ENCODE peak calls at places on chromosome 21, in eight cellular contexts. S, L, Y, N, Q, E, C and M are unnamed samples.

GRCh38 chr21:34202553-34203332 is 129.4 kb downstream of the MRPS6 start:
- DNase-seq in S (no peak), Q (no peak), C (no peak), L (peak; percentile 68), N (peak; percentile 38), E (no peak), Y (peak; percentile 9), M (no peak)

GRCh38 chr21:41321211-41321907 is 4.8 kb downstream of the FAM3B start:
- DNase-seq in Y (no peak), S (no peak), L (no peak), C (no peak), E (no peak), N (no peak), Q (no peak), M (peak; percentile 16)

GRCh38 chr21:16476056-16476850 is 746.5 kb downstream of the USP25 start:
- DNase-seq in Q (no peak), Y (peak; percentile 48), E (peak; percentile 32), L (no peak), C (no peak), S (no peak), N (no peak), M (no peak)

GRCh38 chr21:37525810-37526209 is 159.2 kb downstream of the DYRK1A start:
- DNase-seq in C (no peak), Y (no peak), L (no peak), E (no peak), S (no peak), Q (no peak), N (no peak), M (no peak)

GRCh38 chr21:16709866-16710550 is 802.8 kb upstream of the CXADR start:
- DNase-seq in L (no peak), Q (peak; percentile 15), S (no peak), C (no peak), Y (peak; percentile 88), N (no peak), E (no peak), M (no peak)

GRCh38 chr21:38769253-38769780 is 36.4 kb upstream of the ETS2 start:
- DNase-seq in C (no peak), Q (no peak), L (no peak), S (no peak), N (no peak), E (no peak), Y (no peak), M (no peak)

GRCh38 chr21:42997053-42997452 is 22.7 kb downstream of the PKNOX1 start:
- DNase-seq in S (no peak), Q (peak; percentile 67), E (no peak), L (no peak), Y (peak; percentile 97), C (no peak), N (peak; percentile 36), M (no peak)

GRCh38 chr21:16315223-16315622 is 585.4 kb downstream of the USP25 start:
- DNase-seq in S (no peak), N (no peak), C (no peak), Y (no peak), E (no peak), Q (no peak), L (no peak), M (no peak)

GRCh38 chr21:21860888-21861287 is 862.7 kb downstream of the NCAM2 start:
- DNase-seq in Q (no peak), E (no peak), Y (peak; percentile 3), L (no peak), S (no peak), C (no peak), N (no peak), M (no peak)

GRCh38 chr21:41784456-41785102 is 17.7 kb upstream of the RIPK4 start:
- DNase-seq in Y (no peak), S (no peak), E (no peak), C (no peak), Q (no peak), N (no peak), L (no peak), M (no peak)

GRCh38 chr21:43667191-43667904 is 8.0 kb downstream of the RRP1B start:
- DNase-seq in L (no peak), Y (peak; percentile 54), S (no peak), N (no peak), E (no peak), Q (no peak), C (no peak), M (peak; percentile 47)

GRCh38 chr21:39908265-39908923 is 41.2 kb downstream of the PCP4 start:
- DNase-seq in S (no peak), C (no peak), E (no peak), Y (no peak), Q (no peak), L (no peak), N (no peak), M (no peak)

GRCh38 chr21:29157084-29157483 is 26.6 kb downstream of the MAP3K7CL start:
- DNase-seq in N (no peak), L (no peak), Q (no peak), S (no peak), E (no peak), C (no peak), Y (no peak), M (no peak)

GRCh38 chr21:29154270-29154669 is 23.8 kb downstream of the MAP3K7CL start:
- DNase-seq in C (no peak), Y (no peak), N (no peak), L (no peak), E (no peak), Q (no peak), S (no peak), M (no peak)

GRCh38 chr21:29155118-29155932 is 24.9 kb downstream of the MAP3K7CL start:
- DNase-seq in Q (peak; percentile 23), N (peak; percentile 67), E (peak; percentile 22), C (no peak), L (peak; percentile 63), S (no peak), Y (peak; percentile 77), M (no peak)

GRCh38 chr21:29152936-29153335 is 22.5 kb downstream of the MAP3K7CL start:
- DNase-seq in Y (no peak), L (no peak), C (no peak), Q (no peak), S (no peak), N (no peak), E (no peak), M (no peak)

GRCh38 chr21:29155933-29156260 is 25.5 kb downstream of the MAP3K7CL start:
- DNase-seq in N (no peak), Q (no peak), C (no peak), S (no peak), Y (no peak), L (no peak), E (no peak), M (no peak)
- H3K4me3 ChIP-seq in N (peak overlapping the region; percentile 47), Q (no peak overlapping the region), C (no peak overlapping the region), S (no peak overlapping the region), Y (peak overlapping the region; percentile 25), L (no peak overlapping the region), E (no peak overlapping the region), M (no peak overlapping the region)

GRCh38 chr21:17931080-17931479 is 111.9 kb upstream of the C21orf91 start:
- DNase-seq in E (no peak), C (no peak), S (no peak), N (no peak), L (no peak), Y (no peak), Q (no peak), M (peak; percentile 22)
- TF ChIP-seq CTCF in E (no peak), C (no peak), S (peak; percentile 40), N (no peak), L (no peak), Y (no peak), Q (no peak), M (peak; percentile 41)

GRCh38 chr21:33109574-33110339 is 39.8 kb downstream of the OLIG1 start:
- DNase-seq in C (no peak), N (no peak), E (no peak), S (no peak), L (no peak), Y (no peak), Q (no peak), M (no peak)
- H3K4me3 ChIP-seq in C (peak overlapping the region; percentile 22), N (no peak overlapping the region), E (no peak overlapping the region), S (no peak overlapping the region), L (no peak overlapping the region), Y (no peak overlapping the region), Q (no peak overlapping the region), M (no peak overlapping the region)

GRCh38 chr21:35438643-35439404 is 389.7 kb upstream of the RUNX1 start:
- DNase-seq in S (no peak), Y (peak; percentile 5), E (no peak), Q (no peak), N (no peak), L (no peak), C (no peak), M (peak; percentile 50)

GRCh38 chr21:35436899-35437298 is 387.8 kb upstream of the RUNX1 start:
- DNase-seq in S (peak; percentile 25), Y (no peak), L (no peak), C (no peak), Q (no peak), E (no peak), N (no peak), M (no peak)

GRCh38 chr21:35437941-35438340 is 388.8 kb upstream of the RUNX1 start:
- DNase-seq in Q (no peak), N (no peak), L (no peak), S (no peak), C (no peak), Y (no peak), E (no peak), M (no peak)

GRCh38 chr21:35444391-35444790 is 395.3 kb upstream of the RUNX1 start:
- DNase-seq in Q (no peak), S (no peak), L (no peak), N (no peak), E (no peak), Y (no peak), C (no peak), M (no peak)

DNA sequence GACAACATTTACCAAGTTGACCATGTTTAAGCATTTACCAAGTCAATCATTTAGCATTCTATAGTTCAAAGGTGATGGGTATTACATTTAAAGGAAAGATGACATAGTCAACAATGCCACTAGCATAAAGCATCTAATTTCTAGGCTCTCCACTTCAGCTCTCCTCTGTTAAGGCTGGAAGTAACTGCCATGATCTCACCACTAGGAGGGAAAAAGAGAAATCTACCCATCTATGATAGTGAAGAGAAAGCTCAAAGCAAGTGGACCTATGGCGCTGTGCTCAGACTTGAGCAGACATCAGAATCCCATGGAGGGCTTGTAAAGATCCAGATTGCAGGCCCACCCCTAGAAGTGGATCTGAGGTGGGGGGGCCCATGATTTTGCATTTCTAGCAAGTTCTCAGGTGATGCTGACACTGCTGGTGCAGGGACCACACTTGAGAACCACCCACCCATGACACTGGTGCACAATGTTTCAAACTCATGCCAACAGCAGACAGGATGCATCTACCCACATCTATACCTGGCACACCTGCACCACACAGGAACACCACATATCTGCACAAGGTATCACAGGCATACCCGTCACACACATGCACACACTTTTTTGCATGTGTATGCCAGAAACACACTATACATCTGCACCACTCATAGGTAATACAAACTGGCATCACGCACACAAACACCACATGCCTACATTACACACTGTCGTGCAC is 392.9 kb upstream of the RUNX1 start:
- DNase-seq in Q (no peak), Y (no peak), L (no peak), N (no peak), C (no peak), E (no peak), S (no peak), M (no peak)
- TF ChIP-seq CTCF in Q (no peak), Y (no peak), L (no peak), N (no peak), C (no peak), E (no peak), S (peak; percentile 39), M (no peak)

GRCh38 chr21:31658053-31658452 is 1.4 kb upstream of the SOD1 start:
- DNase-seq in E (no peak), L (no peak), Y (no peak), Q (no peak), S (peak; percentile 13), C (no peak), N (no peak), M (no peak)
- H3K4me3 ChIP-seq in E (no peak overlapping the region), L (no peak overlapping the region), Y (no peak overlapping the region), Q (no peak overlapping the region), S (no peak overlapping the region), C (no peak overlapping the region), N (no peak overlapping the region), M (no peak overlapping the region)

GRCh38 chr21:44700101-44701022 is 3.4 kb downstream of the KRTAP10-12 start:
- DNase-seq in N (no peak), L (no peak), E (no peak), Q (no peak), Y (no peak), S (no peak), C (no peak), M (no peak)
- TF ChIP-seq CTCF in N (no peak), L (no peak), E (no peak), Q (no peak), Y (no peak), S (no peak), C (no peak), M (no peak)